ENCODE peak calls at places on chromosomes 16 and 17, in five cellular contexts. A is GM23338; F is activated naive CD4-positive, alpha-beta T cell; Y is stimulated activated CD4-positive, alpha-beta T cell treated with anti-CD3 and anti-CD28 coated beads, Interleukin-2, amount 100 ng/mL, for 4 hours; G is NCI-H1436 treated with DMSO at 0.1 percent for 48 hours. Q is an unnamed sample.

GRCh38 chr17:74833501-74834361 is 26.0 kb downstream of the GRIN2C start:
- DNase-seq in F (no peak), Y (no peak), A (no peak), G (no peak), Q (no peak)

GRCh38 chr16:82236875-82237274 is 66.9 kb upstream of the MPHOSPH6 start:
- DNase-seq in Y (no peak), G (no peak), F (no peak), A (no peak), Q (no peak)

GRCh38 chr17:80866050-80866793 is 125.4 kb upstream of the CHMP6 start:
- DNase-seq in Y (peak; percentile 55), A (peak; percentile 77), F (peak; percentile 30), G (peak; percentile 55), Q (peak; percentile 66)

GRCh38 chr17:81151039-81151677 is 14.1 kb upstream of the PVALEF start:
- DNase-seq in G (no peak), Y (no peak), A (no peak), F (no peak), Q (no peak)

GRCh38 chr17:39926588-39927100 is 757 bp downstream of the ORMDL3 start:
- DNase-seq in F (peak; percentile 47), Y (peak; percentile 32), G (no peak), A (peak; percentile 78), Q (no peak)

GRCh38 chr17:44220211-44221071 is 966 bp upstream of the UBTF start:
- DNase-seq in F (peak; percentile 56), G (no peak), A (peak; percentile 61), Y (no peak), Q (no peak)

GRCh38 chr16:79278506-79278905 is 322.0 kb downstream of the MAF start:
- DNase-seq in Y (peak; percentile 22), A (no peak), G (no peak), F (no peak), Q (no peak)

GRCh38 chr17:78130439-78131101 is at the start of gene TMC8:
- DNase-seq in G (no peak), A (no peak), Y (no peak), F (peak; percentile 64), Q (no peak)

GRCh38 chr16:50334106-50334975 is 34.4 kb downstream of the BRD7 start:
- DNase-seq in G (no peak), A (no peak), F (no peak), Y (no peak), Q (no peak)

GRCh38 chr16:28063611-28064061 is at the start of gene GSG1L:
- DNase-seq in G (no peak), F (no peak), Y (no peak), A (no peak), Q (no peak)

GRCh38 chr17:79320331-79320730 is 245.7 kb downstream of the ENGASE start:
- DNase-seq in A (no peak), G (no peak), F (no peak), Y (no peak), Q (no peak)

GRCh38 chr16:87149051-87149450 is 168.1 kb downstream of the C16orf95 start:
- DNase-seq in Y (no peak), F (no peak), A (no peak), G (no peak), Q (no peak)

GRCh38 chr17:81378941-81379511 is 16.2 kb upstream of the BAHCC1 start:
- DNase-seq in Y (no peak), A (no peak), G (no peak), F (no peak), Q (no peak)